ENCODE peak calls at places on chromosomes 4 and X, in eight cellular contexts. I, H, F, C, S, Y, N and P are unnamed samples.

GRCh38 chr4:42104521-42104920 is 47.9 kb downstream of the BEND4 start:
- DNase-seq in I (no peak), H (no peak), F (no peak), C (no peak), S (no peak), Y (peak), N (no peak), P (no peak)

GRCh38 chrX:117407449-117408170 is 709.0 kb downstream of the KLHL13 start:
- DNase-seq in I (no peak), H (no peak), F (no peak), C (no peak), S (no peak), Y (no peak), N (no peak), P (no peak)

GRCh38 chrX:13747836-13748235 is 13.3 kb downstream of the OFD1 start:
- DNase-seq in I (no peak), H (peak), F (no peak), C (no peak), S (no peak), Y (peak), N (peak), P (no peak)

GRCh38 chr4:101667348-101667747 is 123.2 kb upstream of the BANK1 start:
- DNase-seq in I (no peak), H (no peak), F (no peak), C (no peak), S (no peak), Y (no peak), N (no peak), P (no peak)

GRCh38 chrX:119758682-119759332 is 419 bp downstream of the SOWAHD start:
- DNase-seq in I (no peak), H (peak), F (no peak), C (peak), S (no peak), Y (no peak), N (peak), P (peak)

GRCh38 chrX:3384330-3384729 is 37.9 kb upstream of the MXRA5 start:
- DNase-seq in I (no peak), H (no peak), F (no peak), C (no peak), S (no peak), Y (peak), N (no peak), P (no peak)

GRCh38 chr4:1285790-1286553 is 3.7 kb upstream of the MAEA start:
- DNase-seq in I (no peak), H (no peak), F (no peak), C (no peak), S (no peak), Y (no peak), N (no peak), P (peak)

GRCh38 chr4:146247356-146247755 is 33.0 kb downstream of the REELD1 start:
- DNase-seq in I (no peak), H (no peak), F (no peak), C (no peak), S (no peak), Y (no peak), N (no peak), P (no peak)

GRCh38 chr4:125368161-125368560 is 53.4 kb downstream of the FAT4 start:
- DNase-seq in I (no peak), H (no peak), F (no peak), C (no peak), S (no peak), Y (peak), N (no peak), P (no peak)

GRCh38 chr4:162682651-162683050 is 484.0 kb downstream of the NAF1 start:
- DNase-seq in I (no peak), H (no peak), F (no peak), C (no peak), S (no peak), Y (peak), N (no peak), P (no peak)

GRCh38 chr4:181564616-181565015 is 678.6 kb upstream of the TENM3 start:
- DNase-seq in I (no peak), H (no peak), F (no peak), C (no peak), S (no peak), Y (no peak), N (no peak), P (no peak)

GRCh38 chr4:181566490-181566889 is 676.7 kb upstream of the TENM3 start:
- DNase-seq in I (no peak), H (no peak), F (no peak), C (no peak), S (no peak), Y (peak), N (no peak), P (no peak)

DNA sequence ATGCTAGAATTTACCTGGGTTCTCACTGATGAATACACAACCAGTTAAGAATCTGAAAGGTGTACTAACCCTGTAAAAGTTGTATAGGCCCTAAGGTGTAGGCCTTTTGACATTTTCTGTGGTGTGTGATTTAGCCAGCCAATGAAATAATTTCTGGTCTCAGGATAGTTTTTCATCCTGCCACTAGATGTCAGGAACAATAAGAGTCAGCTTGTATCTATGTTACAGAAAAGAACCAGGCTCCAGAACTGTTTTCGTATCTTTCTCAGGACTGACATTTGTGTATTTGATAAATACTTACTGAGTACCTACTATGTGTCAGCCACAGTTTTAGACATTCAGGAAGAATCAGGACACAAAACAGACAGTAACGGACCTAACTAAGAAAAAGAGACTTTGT is 673.6 kb upstream of the TENM3 start:
- DNase-seq in I (no peak), H (peak), F (peak), C (no peak), S (peak), Y (peak), N (no peak), P (no peak)
- TF ChIP-seq CTCF in I (peak), H (peak), F (no peak), C (peak), S (peak), Y (peak), N (peak), P (no peak)

GRCh38 chrX:63506320-63506719 is 155.2 kb upstream of the SPIN4 start:
- DNase-seq in I (no peak), H (peak), F (peak), C (no peak), S (peak), Y (peak), N (no peak), P (no peak)
- TF ChIP-seq CTCF in I (no peak), H (peak), F (peak), C (no peak), S (peak), Y (peak), N (peak), P (peak)

GRCh38 chr4:56821394-56822263 is at the start of gene SPINK2:
- DNase-seq in I (peak), H (peak), F (peak), C (peak), S (peak), Y (no peak), N (peak), P (peak)
- TF ChIP-seq CTCF in I (no peak), H (no peak), F (peak), C (no peak), S (no peak), Y (peak), N (no peak), P (no peak)

GRCh38 chr4:173318648-173319211 is 15.4 kb downstream of the HMGB2 start:
- DNase-seq in I (no peak), H (peak), F (no peak), C (no peak), S (no peak), Y (peak), N (no peak), P (no peak)
- TF ChIP-seq CTCF in I (peak), H (peak), F (no peak), C (no peak), S (peak), Y (peak), N (peak), P (peak)

GRCh38 chrX:141278306-141278705 is 36.0 kb upstream of the SPANXC start:
- DNase-seq in I (no peak), H (peak), F (no peak), C (no peak), S (no peak), Y (peak), N (no peak), P (no peak)
- TF ChIP-seq CTCF in I (no peak), H (peak), F (peak), C (no peak), S (peak), Y (peak), N (no peak), P (no peak)

GRCh38 chr4:87422104-87423052 is at the start of gene NUDT9:
- DNase-seq in I (peak), H (peak), F (peak), C (peak), S (peak), Y (peak), N (peak), P (peak)

GRCh38 chr4:87420431-87420830 is 1.9 kb upstream of the NUDT9 start:
- DNase-seq in I (no peak), H (no peak), F (no peak), C (no peak), S (no peak), Y (no peak), N (no peak), P (no peak)

GRCh38 chr4:87426865-87427517 is 4.6 kb downstream of the NUDT9 start:
- DNase-seq in I (no peak), H (no peak), F (no peak), C (no peak), S (no peak), Y (no peak), N (no peak), P (no peak)

GRCh38 chr4:87425711-87426110 is 3.3 kb downstream of the NUDT9 start:
- DNase-seq in I (no peak), H (no peak), F (no peak), C (no peak), S (no peak), Y (no peak), N (no peak), P (no peak)

GRCh38 chr4:87423313-87424031 is 1.1 kb downstream of the NUDT9 start:
- DNase-seq in I (no peak), H (no peak), F (peak), C (no peak), S (peak), Y (no peak), N (no peak), P (no peak)
- TF ChIP-seq CTCF in I (no peak), H (peak), F (no peak), C (no peak), S (no peak), Y (no peak), N (peak), P (no peak)

GRCh38 chrX:111360839-111361238 is 51.2 kb downstream of the DCX start:
- DNase-seq in I (no peak), H (peak), F (no peak), C (no peak), S (no peak), Y (no peak), N (no peak), P (no peak)
- TF ChIP-seq CTCF in I (no peak), H (no peak), F (no peak), C (no peak), S (no peak), Y (no peak), N (no peak), P (no peak)